ENCODE peak calls at places on chromosomes 12 and 14, in five cellular contexts. X, G, P, K and A are unnamed samples.

GRCh38 chr14:65330416-65330815 is 82.1 kb upstream of the FUT8 start:
- DNase-seq in X (no peak), G (no peak), P (no peak), K (no peak), A (no peak)

GRCh38 chr14:53501361-53502320 is 348.5 kb upstream of the DDHD1 start:
- DNase-seq in X (no peak), G (no peak), P (no peak), K (no peak), A (no peak)

GRCh38 chr12:6336859-6337744 is 4.8 kb downstream of the TNFRSF1A start:
- DNase-seq in X (no peak), G (no peak), P (peak), K (no peak), A (no peak)

GRCh38 chr14:57714487-57714899 is 151.4 kb downstream of the SLC35F4 start:
- DNase-seq in X (no peak), G (no peak), P (no peak), K (no peak), A (no peak)

GRCh38 chr12:12881495-12881894 is 9.9 kb upstream of the GPRC5A start:
- DNase-seq in X (no peak), G (no peak), P (no peak), K (peak), A (no peak)

GRCh38 chr12:57452937-57453509 is 2.1 kb upstream of the INHBE start:
- DNase-seq in X (peak), G (peak), P (no peak), K (peak), A (peak)

GRCh38 chr12:125528300-125528699 is 463.1 kb downstream of the AACS start:
- DNase-seq in X (no peak), G (no peak), P (no peak), K (no peak), A (no peak)

GRCh38 chr12:115871714-115872113 is 405.8 kb downstream of the MED13L start:
- DNase-seq in X (no peak), G (peak), P (no peak), K (peak), A (peak)

GRCh38 chr14:68794856-68795601 is 2.2 kb upstream of the ZFP36L1 start:
- DNase-seq in X (no peak), G (peak), P (no peak), K (peak), A (peak)

GRCh38 chr12:23472329-23472971 is 477.0 kb downstream of the SOX5 start:
- DNase-seq in X (peak), G (no peak), P (no peak), K (no peak), A (no peak)

GRCh38 chr12:84497819-84498218 is 414.8 kb downstream of the SLC6A15 start:
- DNase-seq in X (no peak), G (no peak), P (no peak), K (peak), A (peak)

GRCh38 chr14:72907886-72908285 is 14.0 kb upstream of the DPF3 start:
- DNase-seq in X (no peak), G (no peak), P (no peak), K (peak), A (peak)

GRCh38 chr14:35927727-35928126 is 101.6 kb downstream of the BRMS1L start:
- DNase-seq in X (no peak), G (no peak), P (no peak), K (no peak), A (no peak)

GRCh38 chr14:57753821-57754220 is 112.1 kb downstream of the SLC35F4 start:
- DNase-seq in X (no peak), G (no peak), P (no peak), K (no peak), A (peak)

GRCh38 chr14:36941783-36942521 is 230.5 kb downstream of the SLC25A21 start:
- DNase-seq in X (peak), G (peak), P (peak), K (peak), A (peak)

GRCh38 chr12:92144045-92144630 is 1.5 kb downstream of the BTG1 start:
- DNase-seq in X (peak), G (peak), P (peak), K (peak), A (peak)

GRCh38 chr12:100229036-100229635 is 28.5 kb downstream of the ACTR6 start:
- DNase-seq in X (no peak), G (no peak), P (no peak), K (peak), A (peak)

GRCh38 chr12:90036641-90037040 is 328.0 kb upstream of the ATP2B1 start:
- DNase-seq in X (no peak), G (no peak), P (no peak), K (no peak), A (peak)

GRCh38 chr12:42725839-42726238 is 136.3 kb upstream of the PRICKLE1 start:
- DNase-seq in X (no peak), G (peak), P (no peak), K (peak), A (no peak)

GRCh38 chr12:31362115-31362758 is 36.3 kb upstream of the SINHCAF start:
- DNase-seq in X (peak), G (no peak), P (no peak), K (no peak), A (no peak)

GRCh38 chr12:130830246-130830551 is 8.9 kb downstream of the STX2 start:
- DNase-seq in X (no peak), G (no peak), P (no peak), K (no peak), A (no peak)

GRCh38 chr12:8827551-8828347 is 5.3 kb downstream of the A2ML1 start:
- DNase-seq in X (no peak), G (no peak), P (no peak), K (no peak), A (no peak)

GRCh38 chr14:50225067-50225973 is 6.1 kb downstream of the SOS2 start:
- DNase-seq in X (no peak), G (peak), P (no peak), K (peak), A (peak)

GRCh38 chr14:78633747-78634146 is 463.6 kb downstream of the NRXN3 start:
- DNase-seq in X (peak), G (no peak), P (no peak), K (no peak), A (no peak)

GRCh38 chr12:1318327-1319031 is 275.9 kb downstream of the FBXL14 start:
- DNase-seq in X (peak), G (peak), P (no peak), K (peak), A (peak)

GRCh38 chr12:112151766-112152541 is 26.6 kb downstream of the TRAFD1 start:
- DNase-seq in X (peak), G (no peak), P (no peak), K (no peak), A (no peak)

GRCh38 chr14:101476931-101477553 is 84.3 kb upstream of the DIO3 start:
- DNase-seq in X (peak), G (no peak), P (no peak), K (no peak), A (peak)

GRCh38 chr14:104436741-104437701 is 142.5 kb upstream of the C14orf180 start:
- DNase-seq in X (peak), G (no peak), P (no peak), K (no peak), A (no peak)

GRCh38 chr12:130461868-130462557 is 124.3 kb downstream of the PIWIL1 start:
- DNase-seq in X (no peak), G (no peak), P (no peak), K (no peak), A (no peak)